ENCODE peak calls at places on chromosomes 13 and 19, in eight cellular contexts. Y, X, A, K, J, V, Q and U are unnamed samples.

GRCh38 chr19:38735257-38735686 is 9.0 kb downstream of the CAPN12 start:
- DNase-seq in K (peak), V (no peak), A (no peak), Y (no peak), X (peak), J (peak), Q (no peak), U (no peak)

GRCh38 chr13:75760182-75760981 is 124.3 kb downstream of the LMO7 start:
- DNase-seq in Y (no peak), A (peak), J (peak), K (no peak), Q (no peak), X (peak), V (peak), U (no peak)

GRCh38 chr13:96824110-96824509 is 170.2 kb downstream of the OXGR1 start:
- DNase-seq in X (no peak), A (no peak), J (no peak), Q (no peak), K (no peak), Y (no peak), V (no peak), U (no peak)

GRCh38 chr19:47373246-47374240 is 24.4 kb downstream of the DHX34 start:
- DNase-seq in K (no peak), A (no peak), X (no peak), Q (no peak), J (no peak), V (no peak), Y (no peak), U (no peak)

GRCh38 chr13:41546372-41547252 is 89.3 kb downstream of the RGCC start:
- DNase-seq in Y (no peak), V (no peak), J (no peak), K (no peak), X (no peak), A (no peak), Q (no peak), U (peak)

GRCh38 chr13:63501702-63502101 is 2086.1 kb upstream of the PCDH20 start:
- DNase-seq in Y (no peak), K (no peak), A (no peak), Q (no peak), J (no peak), X (no peak), V (no peak), U (no peak)

GRCh38 chr19:57241181-57241580 is 749 bp downstream of the ZNF805 start:
- DNase-seq in A (peak), V (no peak), Y (no peak), Q (no peak), J (no peak), X (peak), K (no peak), U (no peak)

GRCh38 chr13:99307648-99308339 is 595 bp upstream of the GPR183 start:
- DNase-seq in X (peak), K (no peak), V (no peak), Y (no peak), Q (no peak), J (peak), A (peak), U (peak)

GRCh38 chr19:54921082-54921481 is 15.1 kb downstream of the NCR1 start:
- DNase-seq in K (no peak), Y (no peak), A (no peak), X (no peak), Q (no peak), J (no peak), V (no peak), U (no peak)

GRCh38 chr13:77717508-77717907 is 20.0 kb downstream of the SLAIN1 start:
- DNase-seq in K (no peak), Q (no peak), X (no peak), V (no peak), Y (no peak), A (no peak), J (no peak), U (no peak)

GRCh38 chr19:3842948-3843347 is 25.9 kb downstream of the ZFR2 start:
- DNase-seq in K (no peak), Y (no peak), Q (no peak), J (no peak), X (no peak), A (no peak), V (no peak), U (no peak)

GRCh38 chr13:66659291-66660012 is 570.7 kb downstream of the PCDH9 start:
- DNase-seq in K (no peak), J (no peak), X (peak), A (no peak), Y (no peak), V (no peak), Q (no peak), U (no peak)

GRCh38 chr13:46660859-46661258 is 107.9 kb downstream of the LRCH1 start:
- DNase-seq in Q (no peak), X (no peak), J (no peak), K (no peak), A (no peak), Y (no peak), V (no peak), U (no peak)

DNA sequence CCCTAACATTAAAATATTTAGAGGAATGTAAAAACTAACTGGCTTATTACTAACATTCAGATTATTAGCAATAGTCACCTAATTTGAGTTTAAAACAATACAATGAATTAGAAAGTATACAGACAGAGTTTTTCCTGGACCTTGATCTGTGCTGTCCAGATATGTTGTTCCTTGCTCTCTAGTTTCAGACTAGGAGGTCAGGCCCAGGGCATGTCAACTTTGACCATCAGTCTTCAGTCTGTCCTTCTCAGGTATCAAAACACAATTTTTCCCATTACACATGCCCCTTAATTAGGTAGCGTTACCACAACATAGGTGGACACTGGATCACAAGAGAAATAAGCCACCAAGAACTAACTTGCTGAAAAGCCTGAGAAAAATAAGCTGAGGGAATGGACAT is 197.0 kb downstream of the MAB21L1 start:
- DNase-seq in X (no peak), Q (no peak), V (no peak), K (no peak), A (no peak), Y (no peak), J (no peak), U (no peak)
- TF ChIP-seq POLR2A in X (no peak), Q (no peak), V (no peak), K (no peak), A (no peak), Y (no peak), J (no peak), U (no peak)

GRCh38 chr19:58543826-58544590 is at the start of gene TRIM28:
- DNase-seq in V (peak), Y (peak), Q (peak), A (peak), K (peak), X (peak), J (peak), U (peak)

GRCh38 chr19:58535857-58536256 is 8.0 kb upstream of the TRIM28 start:
- DNase-seq in A (no peak), K (no peak), V (no peak), Y (no peak), J (no peak), Q (no peak), X (no peak), U (no peak)

GRCh38 chr19:58536852-58537798 is 6.7 kb upstream of the TRIM28 start:
- DNase-seq in K (no peak), A (no peak), Y (no peak), Q (no peak), V (no peak), X (no peak), J (no peak), U (no peak)

DNA sequence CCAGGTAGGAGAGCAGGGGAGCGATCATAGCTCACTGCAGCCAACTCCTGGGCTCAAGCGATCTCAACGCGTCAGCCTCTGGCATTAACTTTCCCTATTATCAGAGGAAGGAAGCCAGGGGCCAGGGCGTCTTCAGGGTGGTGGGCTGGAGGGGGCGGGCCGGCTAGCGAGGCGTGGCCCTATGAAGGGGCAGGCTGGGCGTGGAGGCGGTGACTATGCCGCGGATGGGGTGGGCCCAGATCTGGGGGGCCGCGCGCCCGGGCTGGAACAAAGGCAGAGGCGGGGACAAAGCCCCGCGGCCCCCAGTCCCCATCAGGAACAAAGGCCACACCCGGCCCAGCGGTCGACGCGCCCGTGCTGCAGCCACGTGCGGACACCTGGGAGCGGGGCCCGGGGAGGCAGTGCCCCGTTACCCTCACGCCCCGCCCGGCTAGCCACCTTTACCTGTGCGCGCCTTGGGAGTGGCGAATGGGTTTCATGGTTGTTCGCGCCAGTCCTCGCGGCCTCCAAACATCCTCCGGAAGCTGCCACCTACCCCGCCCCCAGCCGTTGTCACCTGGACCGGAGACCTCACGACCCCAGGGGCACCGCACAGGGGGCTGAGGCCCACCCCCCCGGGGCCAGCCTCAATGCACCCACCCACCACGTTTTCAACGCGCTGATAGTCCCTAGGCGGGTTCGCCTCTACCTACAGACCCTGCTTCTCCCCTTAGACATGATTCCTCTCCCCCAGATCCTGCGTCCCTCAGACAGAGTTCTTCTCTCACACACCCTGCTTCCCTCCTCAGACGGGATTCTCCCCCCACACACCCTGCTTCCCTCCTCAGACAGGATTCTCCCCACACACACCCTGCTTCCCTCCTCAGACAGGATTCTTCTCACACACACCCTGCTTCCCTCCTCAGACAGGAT is 5.4 kb upstream of the TRIM28 start:
- DNase-seq in Y (no peak), V (no peak), A (peak), X (no peak), Q (no peak), K (peak), J (peak), U (no peak)
- TF ChIP-seq POLR2A in Y (peak), V (no peak), A (no peak), X (no peak), Q (no peak), K (no peak), J (no peak), U (no peak)

GRCh38 chr19:20565321-20566018 is at the start of gene ZNF737:
- DNase-seq in A (peak), J (peak), V (peak), K (peak), Y (peak), Q (peak), X (peak), U (peak)
- TF ChIP-seq POLR2A in A (peak), J (peak), V (no peak), K (peak), Y (peak), Q (no peak), X (no peak), U (no peak)

DNA sequence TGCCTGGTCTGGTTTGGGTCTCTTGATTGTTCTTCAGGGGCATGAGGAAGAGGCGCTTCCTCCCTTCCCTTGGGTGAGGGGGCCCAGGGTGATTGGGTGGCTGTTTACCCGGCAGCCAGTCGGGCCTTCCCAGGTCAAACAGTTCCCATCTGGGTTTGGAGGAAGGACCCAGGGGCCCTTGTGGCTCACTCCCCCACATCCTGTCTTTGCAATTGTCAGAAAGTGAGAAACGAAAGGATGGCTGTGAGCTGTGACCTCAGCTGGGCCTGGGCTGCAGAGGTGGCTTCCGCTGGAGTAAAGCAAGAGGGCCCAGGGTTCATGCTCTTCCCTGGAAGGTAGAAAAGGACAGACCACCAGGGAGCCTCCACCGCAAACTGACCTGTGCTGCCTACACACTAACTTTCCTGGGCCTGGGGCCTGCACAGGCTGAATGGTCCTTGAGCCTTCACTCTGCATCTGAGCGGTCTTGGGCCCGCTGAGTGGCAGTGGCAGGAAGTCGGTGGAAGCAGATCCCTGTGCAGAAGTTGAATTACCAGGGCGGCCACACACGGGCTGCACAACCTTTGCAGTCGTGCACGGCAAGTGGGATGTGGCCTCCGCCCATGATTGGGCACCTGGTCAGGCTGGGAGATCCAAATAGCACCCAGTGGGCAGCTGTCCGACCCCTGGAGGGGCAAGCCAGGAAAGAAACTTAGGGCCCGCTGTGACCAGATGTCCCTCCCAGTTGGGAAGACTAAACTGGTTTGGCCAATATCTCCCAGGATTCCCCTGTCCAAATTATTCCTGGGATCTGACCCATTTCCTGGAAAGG is 5.3 kb upstream of the CD79A start:
- DNase-seq in X (peak), J (no peak), K (peak), V (no peak), Y (no peak), Q (no peak), A (no peak), U (no peak)
- TF ChIP-seq POLR2A in X (no peak), J (no peak), K (no peak), V (no peak), Y (peak), Q (no peak), A (no peak), U (no peak)

DNA sequence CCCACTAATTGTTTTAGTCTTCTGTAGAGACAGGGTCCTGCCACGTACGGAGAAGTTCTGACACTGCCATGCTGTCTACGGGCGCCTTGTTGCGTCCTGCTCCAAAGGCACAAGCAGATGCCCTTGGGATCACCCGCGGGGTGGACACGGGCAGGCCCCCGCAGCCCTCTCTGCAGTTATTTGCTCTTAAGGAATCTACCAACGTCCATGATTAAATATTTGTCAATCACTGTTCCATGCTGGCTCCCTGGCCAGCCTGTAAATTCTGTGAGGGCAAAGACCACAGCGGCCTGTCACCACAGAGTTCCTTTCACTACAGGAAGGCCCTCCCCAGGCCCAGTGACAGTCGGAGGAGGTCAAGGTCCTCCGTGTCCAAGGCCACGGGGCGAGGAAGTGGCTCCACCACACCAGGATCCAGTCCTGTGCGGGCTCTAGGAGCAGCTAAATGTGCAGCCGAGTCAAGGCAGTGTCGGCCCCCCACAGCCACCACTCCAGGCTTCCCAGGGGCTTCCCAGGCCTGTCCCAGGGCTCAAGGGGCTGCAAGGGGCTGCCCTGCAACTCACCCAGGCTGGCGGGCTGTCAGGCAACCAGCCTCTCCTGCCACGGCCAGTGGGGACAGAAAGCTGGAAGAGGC is 2.1 kb downstream of the RNF126 start:
- DNase-seq in Y (no peak), X (no peak), Q (no peak), V (peak), K (peak), A (no peak), J (no peak), U (no peak)
- TF ChIP-seq POLR2A in Y (no peak), X (no peak), Q (no peak), V (no peak), K (no peak), A (no peak), J (no peak), U (no peak)

GRCh38 chr13:37409756-37410155 is 188.8 kb downstream of the POSTN start:
- DNase-seq in V (no peak), Q (no peak), A (no peak), J (no peak), K (no peak), Y (no peak), X (no peak), U (no peak)
- TF ChIP-seq POLR2A in V (no peak), Q (no peak), A (no peak), J (no peak), K (no peak), Y (no peak), X (no peak), U (no peak)

GRCh38 chr19:48965033-48965805 is at the start of gene FTL:
- DNase-seq in V (peak), Q (peak), Y (peak), K (peak), A (peak), X (peak), J (peak), U (peak)

GRCh38 chr19:48967346-48968178 is 2.5 kb downstream of the FTL start:
- DNase-seq in X (peak), Q (no peak), Y (no peak), V (peak), J (peak), K (peak), A (no peak), U (no peak)

GRCh38 chr19:48966541-48967345 is 1.6 kb downstream of the FTL start:
- DNase-seq in X (no peak), Y (no peak), K (no peak), Q (no peak), A (no peak), V (no peak), J (no peak), U (no peak)

GRCh38 chr19:48964205-48965032 is 690 bp upstream of the FTL start:
- DNase-seq in V (no peak), K (no peak), X (peak), J (peak), Q (no peak), Y (no peak), A (no peak), U (no peak)

GRCh38 chr19:48965806-48966540 is 864 bp downstream of the FTL start:
- DNase-seq in X (peak), Q (peak), K (peak), Y (no peak), V (peak), A (peak), J (peak), U (no peak)
- TF ChIP-seq POLR2A in X (no peak), Q (no peak), K (no peak), Y (peak), V (no peak), A (peak), J (no peak), U (no peak)

DNA sequence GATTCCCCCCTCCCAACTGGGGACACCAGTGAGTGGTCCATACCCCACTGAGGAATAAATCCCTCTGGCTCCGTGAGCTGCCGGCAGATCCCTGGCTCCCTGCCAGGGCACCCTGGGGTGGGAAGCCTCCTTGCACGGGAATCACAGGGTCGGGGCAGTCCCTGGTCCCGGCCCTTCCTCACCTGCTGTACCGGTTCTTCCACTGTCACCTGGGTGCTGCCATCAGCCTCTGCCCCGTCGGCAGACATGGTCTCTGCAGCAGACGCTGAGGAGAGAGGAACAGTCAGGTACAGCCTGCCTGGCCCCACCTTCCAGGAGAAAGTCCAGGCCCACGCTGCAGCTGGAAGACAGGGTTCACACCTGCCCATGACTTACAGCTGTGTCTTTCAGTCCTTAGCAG is 6.3 kb downstream of the PLIN3 start:
- DNase-seq in V (no peak), Y (no peak), Q (no peak), X (no peak), J (peak), A (no peak), K (no peak), U (no peak)
- TF ChIP-seq POLR2A in V (no peak), Y (no peak), Q (no peak), X (no peak), J (no peak), A (no peak), K (no peak), U (no peak)

GRCh38 chr19:45772130-45772880 is 3.3 kb upstream of the SIX5 start:
- DNase-seq in Y (no peak), J (peak), K (peak), A (no peak), Q (no peak), V (no peak), X (no peak), U (no peak)
- TF ChIP-seq POLR2A in Y (no peak), J (peak), K (no peak), A (no peak), Q (no peak), V (no peak), X (no peak), U (no peak)

GRCh38 chr13:112995395-112996091 is 26.5 kb downstream of the MCF2L start:
- DNase-seq in A (no peak), Q (no peak), J (no peak), K (no peak), Y (no peak), X (no peak), V (no peak), U (no peak)
- TF ChIP-seq POLR2A in A (no peak), Q (no peak), J (no peak), K (no peak), Y (no peak), X (no peak), V (no peak), U (no peak)